ENCODE peak calls at places on chromosomes 4 and X, in four cellular contexts. U is GM12878, X is K562, W is HepG2. D is an unnamed sample.
A peak's percentile ranks its signal among the peaks of the same experiment; 100 is the strongest.

GRCh38 chr4:42391981-42392380 is 5.3 kb upstream of the SHISA3 start:
- DNase-seq in U (no peak), W (no peak), X (no peak), D (no peak)

GRCh38 chr4:48620093-48620492 is 130.0 kb downstream of the ZAR1 start:
- DNase-seq in X (no peak), W (no peak), U (no peak), D (no peak)

GRCh38 chr4:119286377-119287002 is 35.4 kb downstream of the FABP2 start:
- DNase-seq in X (no peak), W (peak; percentile 32), U (no peak), D (peak; percentile 83)

GRCh38 chr4:13266687-13267086 is 217.5 kb downstream of the RAB28 start:
- DNase-seq in W (no peak), U (no peak), X (no peak), D (no peak)

GRCh38 chr4:94636004-94636403 is 121.8 kb upstream of the BMPR1B start:
- DNase-seq in X (no peak), W (no peak), U (no peak), D (no peak)

GRCh38 chr4:83734576-83734975 is 198.7 kb downstream of the GPAT3 start:
- DNase-seq in U (no peak), X (no peak), W (no peak), D (no peak)

GRCh38 chr4:148787831-148788477 is 345.7 kb upstream of the NR3C2 start:
- DNase-seq in U (no peak), X (no peak), W (no peak), D (no peak)

GRCh38 chr4:24808261-24808660 is 12.9 kb downstream of the SOD3 start:
- DNase-seq in U (no peak), X (no peak), W (no peak), D (no peak)

GRCh38 chrX:49919617-49920016 is 2.8 kb upstream of the CLCN5 start:
- DNase-seq in U (no peak), X (peak; percentile 56), W (peak; percentile 9), D (peak; percentile 6)

GRCh38 chrX:155819966-155820491 is 61.1 kb upstream of the VAMP7 start:
- DNase-seq in U (peak; percentile 11), X (peak; percentile 44), W (peak; percentile 49), D (peak; percentile 77)

GRCh38 chr4:106358899-106359298 is 9.7 kb downstream of the GIMD1 start:
- DNase-seq in U (no peak), W (no peak), X (no peak), D (no peak)

GRCh38 chrX:13994681-13995080 is 35.0 kb downstream of the GEMIN8 start:
- DNase-seq in W (no peak), X (no peak), U (no peak), D (no peak)

GRCh38 chr4:180668732-180669131 is 1574.5 kb upstream of the TENM3 start:
- DNase-seq in X (no peak), U (no peak), W (no peak), D (no peak)

GRCh38 chr4:4227510-4228355 is 1.0 kb upstream of the OTOP1 start:
- DNase-seq in X (peak; percentile 18), U (no peak), W (no peak), D (no peak)

GRCh38 chr4:37648084-37648817 is 37.9 kb downstream of the RELL1 start:
- DNase-seq in W (peak; percentile 92), X (peak; percentile 11), U (no peak), D (peak; percentile 90)

GRCh38 chr4:53186714-53187358 is 179.0 kb downstream of the SCFD2 start:
- DNase-seq in X (no peak), U (no peak), W (no peak), D (no peak)

GRCh38 chr4:109977854-109978501 is 65.3 kb downstream of the EGF start:
- DNase-seq in W (peak; percentile 18), U (no peak), X (no peak), D (peak; percentile 51)

GRCh38 chr4:93334003-93334402 is 494.6 kb upstream of the ATOH1 start:
- DNase-seq in W (no peak), X (no peak), U (peak; percentile 45), D (no peak)

GRCh38 chr4:188551156-188551555 is 411.9 kb downstream of the TRIML1 start:
- DNase-seq in X (no peak), U (no peak), W (no peak), D (no peak)

GRCh38 chr4:74440356-74440755 is 4.6 kb upstream of the AREG start:
- DNase-seq in X (no peak), U (no peak), W (peak; percentile 59), D (no peak)

GRCh38 chr4:100900134-100900533 is 382.3 kb upstream of the EMCN start:
- DNase-seq in U (no peak), X (no peak), W (no peak), D (no peak)

GRCh38 chr4:44493924-44494323 is 45.3 kb upstream of the KCTD8 start:
- DNase-seq in W (peak; percentile 20), X (peak; percentile 9), U (no peak), D (peak; percentile 9)

GRCh38 chr4:2812985-2813384 is 20.1 kb downstream of the SH3BP2 start:
- DNase-seq in U (no peak), X (no peak), W (no peak), D (peak; percentile 40)

GRCh38 chr4:78524009-78524408 is 27.6 kb upstream of the ANXA3 start:
- DNase-seq in U (no peak), W (no peak), X (no peak), D (no peak)

GRCh38 chr4:127993150-127993549 is 27.9 kb downstream of the ABHD18 start:
- DNase-seq in X (no peak), W (no peak), U (no peak), D (peak; percentile 2)

GRCh38 chr4:147102596-147102995 is 156.9 kb upstream of the TTC29 start:
- DNase-seq in X (no peak), U (no peak), W (no peak), D (no peak)

GRCh38 chr4:101787917-101788316 is 2.6 kb upstream of the BANK1 start:
- DNase-seq in U (no peak), W (no peak), X (no peak), D (no peak)

GRCh38 chr4:8847764-8848163 is 23.9 kb downstream of the HMX1 start:
- DNase-seq in W (no peak), X (no peak), U (no peak), D (no peak)

GRCh38 chr4:44679060-44679459 is 840 bp downstream of the GUF1 start:
- DNase-seq in W (no peak), U (no peak), X (no peak), D (no peak)

GRCh38 chrX:152831391-152831790 is 528 bp downstream of the NSDHL start:
- DNase-seq in W (no peak), U (no peak), X (peak; percentile 36), D (no peak)
- TF ChIP-seq MYC in W (no peak), U (no peak), X (no peak), D (no peak)

GRCh38 chr4:30696195-30696594 is 24.0 kb upstream of the PCDH7 start:
- DNase-seq in U (no peak), X (no peak), W (no peak), D (no peak)
- TF ChIP-seq MAX in U (no peak), X (no peak), W (no peak), D (no peak)

DNA sequence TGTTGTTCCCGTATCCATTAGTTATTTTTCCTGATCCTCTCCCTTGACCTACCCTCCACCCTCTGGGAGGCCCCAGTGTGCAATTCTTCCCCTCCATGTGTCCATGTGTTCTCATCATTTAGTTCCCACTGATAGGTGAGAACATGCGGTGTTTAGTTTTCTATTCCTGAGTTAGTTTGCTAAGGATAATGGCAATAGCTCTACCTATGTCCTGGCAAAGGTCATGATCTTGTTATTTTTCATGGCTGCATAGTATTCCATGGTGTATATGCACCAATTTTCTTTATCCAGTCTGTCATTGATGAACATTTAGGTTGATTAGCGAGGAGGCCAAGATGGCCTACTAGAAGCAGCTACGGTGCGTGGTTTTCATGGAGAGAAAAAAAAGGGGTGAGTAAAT is 714.1 kb downstream of the STIM2 start:
- DNase-seq in U (no peak), W (no peak), X (no peak), D (no peak)
- TF ChIP-seq EZH2 in U (no peak), W (no peak), X (no peak), D (no peak)

GRCh38 chr4:108446554-108446953 is 173.8 kb upstream of the RPL34 start:
- DNase-seq in W (no peak), U (no peak), X (no peak), D (no peak)
- TF ChIP-seq MYC in W (no peak), U (no peak), X (no peak), D (no peak)

DNA sequence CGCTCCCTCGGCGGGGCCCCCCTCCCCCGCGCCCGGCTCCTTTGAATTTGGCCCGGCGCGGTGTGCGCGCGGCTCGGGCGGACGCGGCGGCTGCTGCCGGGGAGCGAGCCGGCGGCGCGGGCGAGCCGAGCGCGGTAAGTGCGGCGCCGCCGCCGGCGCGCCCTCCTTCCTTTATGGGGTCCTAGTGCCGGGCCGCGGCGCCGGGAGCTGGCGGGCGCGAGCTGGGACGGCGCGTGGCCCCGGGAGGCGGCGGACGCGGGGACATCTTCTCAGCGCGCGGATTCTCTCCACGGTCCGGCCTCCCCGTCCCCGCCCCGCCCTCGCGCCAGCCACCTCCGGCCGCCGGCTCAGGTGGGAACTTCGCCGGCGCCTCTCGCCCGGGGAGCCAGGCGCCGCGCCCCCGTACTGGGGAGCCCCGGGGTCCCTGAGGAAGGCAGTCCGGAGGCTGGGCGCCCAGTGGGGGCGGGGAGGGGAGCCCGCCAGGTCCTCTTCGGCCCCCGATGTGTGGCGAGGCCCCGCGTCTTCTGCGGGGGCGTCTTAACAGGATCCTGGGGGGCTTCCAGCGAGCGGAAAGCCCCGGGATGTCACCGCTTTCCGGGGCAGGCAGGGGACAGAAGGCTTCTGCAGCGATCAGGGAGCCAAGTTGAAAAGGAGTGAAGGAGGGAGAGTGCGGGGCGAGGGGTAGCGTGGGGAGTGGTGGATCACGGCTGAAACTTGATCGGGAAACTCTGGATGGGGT is 98.4 kb upstream of the TENM3 start:
- DNase-seq in X (no peak), U (no peak), W (no peak), D (no peak)
- TF ChIP-seq MAX in X (no peak), U (no peak), W (no peak), D (no peak)

GRCh38 chrX:17848545-17849265 is 12.4 kb downstream of the RAI2 start:
- DNase-seq in X (no peak), W (no peak), U (no peak), D (no peak)
- TF ChIP-seq EZH2 in X (no peak), W (no peak), U (no peak), D (no peak)

D was measured in endothelial cell of umbilical vein.